ENCODE peak calls at places on chromosomes 2 and 18, in four cellular contexts. One of them, this sample, is unnamed.

GRCh38 chr18:36828157-36828629 is 609 bp downstream of the TPGS2 start:
- DNase-seq in HepG2: peak
- DNase-seq in K562: no peak
- DNase-seq in GM12878: no peak
- DNase-seq in this sample: peak

GRCh38 chr2:36356990-36357505 is 1.5 kb downstream of the CRIM1 start:
- DNase-seq in HepG2: peak
- DNase-seq in K562: no peak
- DNase-seq in GM12878: no peak
- DNase-seq in this sample: no peak

GRCh38 chr2:234996041-234996440 is 44.2 kb downstream of the SH3BP4 start:
- DNase-seq in HepG2: peak
- DNase-seq in K562: no peak
- DNase-seq in GM12878: no peak
- DNase-seq in this sample: no peak

GRCh38 chr2:94874277-94874997 is 3.2 kb downstream of the TEKT4 start:
- DNase-seq in HepG2: peak
- DNase-seq in K562: peak
- DNase-seq in GM12878: no peak
- DNase-seq in this sample: peak

GRCh38 chr2:235554385-235554784 is 60.5 kb downstream of the AGAP1 start:
- DNase-seq in HepG2: no peak
- DNase-seq in K562: no peak
- DNase-seq in GM12878: no peak
- DNase-seq in this sample: no peak

GRCh38 chr18:59715966-59716369 is 18.7 kb upstream of the CCBE1 start:
- DNase-seq in HepG2: no peak
- DNase-seq in K562: no peak
- DNase-seq in GM12878: no peak
- DNase-seq in this sample: no peak

GRCh38 chr2:168565112-168565511 is 109.0 kb downstream of the CERS6 start:
- DNase-seq in HepG2: no peak
- DNase-seq in K562: no peak
- DNase-seq in GM12878: no peak
- DNase-seq in this sample: no peak

GRCh38 chr2:15050483-15050882 is 418.0 kb downstream of the LRATD1 start:
- DNase-seq in HepG2: no peak
- DNase-seq in K562: no peak
- DNase-seq in GM12878: no peak
- DNase-seq in this sample: no peak

GRCh38 chr2:113116100-113116958 is 11.1 kb upstream of the IL1RN start:
- DNase-seq in HepG2: no peak
- DNase-seq in K562: no peak
- DNase-seq in GM12878: no peak
- DNase-seq in this sample: no peak

GRCh38 chr2:162926907-162927306 is 88.3 kb upstream of the KCNH7 start:
- DNase-seq in HepG2: no peak
- DNase-seq in K562: no peak
- DNase-seq in GM12878: no peak
- DNase-seq in this sample: no peak

GRCh38 chr18:3115430-3116025 is 102.6 kb upstream of the LPIN2 start:
- DNase-seq in HepG2: no peak
- DNase-seq in K562: no peak
- DNase-seq in GM12878: no peak
- DNase-seq in this sample: no peak

GRCh38 chr2:54613794-54614257 is 109.6 kb upstream of the EML6 start:
- DNase-seq in HepG2: no peak
- DNase-seq in K562: no peak
- DNase-seq in GM12878: no peak
- DNase-seq in this sample: no peak

GRCh38 chr2:111121028-111121872 is 536 bp downstream of the BCL2L11 start:
- DNase-seq in HepG2: peak
- DNase-seq in K562: peak
- DNase-seq in GM12878: no peak
- DNase-seq in this sample: no peak

GRCh38 chr2:37740330-37740729 is 68.9 kb upstream of the CDC42EP3 start:
- DNase-seq in HepG2: no peak
- DNase-seq in K562: no peak
- DNase-seq in GM12878: no peak
- DNase-seq in this sample: no peak

GRCh38 chr2:132497591-132497990 is 81.0 kb downstream of the GPR39 start:
- DNase-seq in HepG2: no peak
- DNase-seq in K562: no peak
- DNase-seq in GM12878: no peak
- DNase-seq in this sample: no peak

GRCh38 chr2:105836840-105837692 is 92.4 kb downstream of the NCK2 start:
- DNase-seq in HepG2: no peak
- DNase-seq in K562: no peak
- DNase-seq in GM12878: no peak
- DNase-seq in this sample: no peak

GRCh38 chr18:10365021-10365420 is 89.4 kb upstream of the APCDD1 start:
- DNase-seq in HepG2: no peak
- DNase-seq in K562: no peak
- DNase-seq in GM12878: no peak
- DNase-seq in this sample: no peak

GRCh38 chr18:9025104-9025838 is 77.2 kb upstream of the NDUFV2 start:
- DNase-seq in HepG2: peak
- DNase-seq in K562: no peak
- DNase-seq in GM12878: no peak
- DNase-seq in this sample: no peak

GRCh38 chr18:76430636-76431035 is 64.4 kb downstream of the ZNF516 start:
- DNase-seq in HepG2: no peak
- DNase-seq in K562: no peak
- DNase-seq in GM12878: no peak
- DNase-seq in this sample: no peak

GRCh38 chr2:145760781-145761649 is 1241.1 kb upstream of the ZEB2 start:
- DNase-seq in HepG2: peak
- DNase-seq in K562: no peak
- DNase-seq in GM12878: no peak
- DNase-seq in this sample: no peak

GRCh38 chr2:66575625-66576371 is 140.9 kb downstream of the MEIS1 start:
- DNase-seq in HepG2: no peak
- DNase-seq in K562: no peak
- DNase-seq in GM12878: no peak
- DNase-seq in this sample: no peak

GRCh38 chr2:2650608-2651375 is 319.7 kb upstream of the MYT1L start:
- DNase-seq in HepG2: no peak
- DNase-seq in K562: no peak
- DNase-seq in GM12878: no peak
- DNase-seq in this sample: no peak

GRCh38 chr18:74683573-74683972 is 85.9 kb downstream of the ZNF407 start:
- DNase-seq in HepG2: no peak
- DNase-seq in K562: no peak
- DNase-seq in GM12878: no peak
- DNase-seq in this sample: no peak

GRCh38 chr2:199814845-199815211 is 36.2 kb downstream of the FTCDNL1 start:
- DNase-seq in HepG2: no peak
- DNase-seq in K562: no peak
- DNase-seq in GM12878: no peak
- DNase-seq in this sample: no peak

GRCh38 chr18:55272510-55273243 is 313.4 kb upstream of the CCDC68 start:
- DNase-seq in HepG2: no peak
- DNase-seq in K562: no peak
- DNase-seq in GM12878: no peak
- DNase-seq in this sample: no peak

GRCh38 chr18:73023975-73024374 is 156.2 kb upstream of the NETO1 start:
- DNase-seq in HepG2: no peak
- DNase-seq in K562: no peak
- DNase-seq in GM12878: no peak
- DNase-seq in this sample: no peak

GRCh38 chr2:180359522-180360282 is 352.6 kb upstream of the CWC22 start:
- DNase-seq in HepG2: no peak
- DNase-seq in K562: no peak
- DNase-seq in GM12878: peak
- DNase-seq in this sample: no peak

GRCh38 chr2:128473175-128474013 is 154.7 kb upstream of the HS6ST1 start:
- DNase-seq in HepG2: no peak
- DNase-seq in K562: no peak
- DNase-seq in GM12878: peak
- DNase-seq in this sample: peak
- H3K4me3 ChIP-seq in HepG2: no peak
- H3K4me3 ChIP-seq in K562: no peak
- H3K4me3 ChIP-seq in GM12878: peak
- H3K4me3 ChIP-seq in this sample: peak

GRCh38 chr2:83071914-83072313 is 1387.2 kb downstream of the SUCLG1 start:
- DNase-seq in HepG2: no peak
- DNase-seq in K562: no peak
- DNase-seq in GM12878: no peak
- DNase-seq in this sample: no peak
- TF ChIP-seq GABPA in HepG2: no peak
- TF ChIP-seq GABPA in K562: no peak
- TF ChIP-seq GABPA in GM12878: no peak
- TF ChIP-seq GABPA in this sample: no peak

DNA sequence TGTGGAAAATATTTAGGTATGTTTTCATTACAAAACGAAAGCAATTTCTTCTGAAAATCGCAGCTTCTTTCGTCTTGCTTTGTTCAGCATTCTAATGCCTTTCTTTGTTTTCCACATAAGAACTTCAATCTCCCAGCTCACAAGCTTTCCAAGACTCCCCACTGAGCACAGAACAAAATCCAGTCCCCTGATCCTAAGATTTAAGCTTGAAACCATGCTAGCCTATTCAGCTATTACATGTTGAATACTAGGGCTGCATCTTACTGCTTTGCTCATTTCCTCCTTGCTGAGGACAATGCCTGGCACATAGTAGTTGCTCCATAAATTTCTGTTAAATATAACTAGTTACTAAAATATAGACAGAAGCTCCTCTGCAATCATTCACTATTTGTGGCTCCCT is 160.6 kb downstream of the GALNT3 start:
- DNase-seq in HepG2: no peak
- DNase-seq in K562: no peak
- DNase-seq in GM12878: no peak
- DNase-seq in this sample: no peak
- H3K4me3 ChIP-seq in HepG2: no peak
- H3K4me3 ChIP-seq in K562: no peak
- H3K4me3 ChIP-seq in GM12878: no peak
- H3K4me3 ChIP-seq in this sample: no peak

DNA sequence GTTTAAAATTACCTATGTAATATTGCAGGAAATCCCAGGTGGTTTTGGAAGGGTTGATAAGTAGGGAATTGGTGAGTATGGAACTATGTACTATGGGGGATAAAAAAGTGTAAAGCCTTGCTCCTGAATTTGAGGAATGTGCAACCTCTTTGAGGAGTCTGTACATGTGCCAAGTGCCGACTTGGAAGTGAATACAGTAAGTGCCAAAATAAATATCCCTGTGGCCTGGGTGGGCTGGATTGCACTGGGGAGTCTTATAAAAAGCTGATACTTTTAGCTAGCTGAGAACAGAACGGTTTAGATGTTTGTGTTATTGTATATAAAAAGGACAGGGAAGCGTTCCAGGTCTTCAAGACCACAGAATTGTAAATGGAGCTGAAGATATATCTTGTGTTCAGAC is 317.1 kb upstream of the LRRTM1 start:
- DNase-seq in HepG2: no peak
- DNase-seq in K562: no peak
- DNase-seq in GM12878: no peak
- DNase-seq in this sample: no peak
- TF ChIP-seq GABPA in HepG2: no peak
- TF ChIP-seq GABPA in K562: no peak
- TF ChIP-seq GABPA in GM12878: no peak
- TF ChIP-seq GABPA in this sample: no peak

DNA sequence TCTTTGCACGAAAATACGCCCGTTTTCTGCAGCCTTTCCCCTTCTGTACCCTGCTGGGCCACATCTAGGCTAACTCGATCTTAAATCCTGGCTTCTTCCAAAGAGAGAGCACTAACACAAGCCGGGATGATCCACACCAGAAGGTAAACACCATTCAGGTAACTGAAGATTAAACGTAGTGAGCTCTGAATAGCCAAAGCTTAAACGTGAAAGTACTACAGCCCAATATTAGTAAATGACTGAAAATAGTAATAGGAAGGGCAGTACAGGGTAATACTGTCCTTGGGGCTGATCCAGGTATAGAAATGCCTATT is 422 bp upstream of the MRPL53 start:
- DNase-seq in HepG2: no peak
- DNase-seq in K562: peak
- DNase-seq in GM12878: no peak
- DNase-seq in this sample: no peak
- H3K4me3 ChIP-seq in HepG2: peak
- H3K4me3 ChIP-seq in K562: peak
- H3K4me3 ChIP-seq in GM12878: peak
- H3K4me3 ChIP-seq in this sample: peak

DNA sequence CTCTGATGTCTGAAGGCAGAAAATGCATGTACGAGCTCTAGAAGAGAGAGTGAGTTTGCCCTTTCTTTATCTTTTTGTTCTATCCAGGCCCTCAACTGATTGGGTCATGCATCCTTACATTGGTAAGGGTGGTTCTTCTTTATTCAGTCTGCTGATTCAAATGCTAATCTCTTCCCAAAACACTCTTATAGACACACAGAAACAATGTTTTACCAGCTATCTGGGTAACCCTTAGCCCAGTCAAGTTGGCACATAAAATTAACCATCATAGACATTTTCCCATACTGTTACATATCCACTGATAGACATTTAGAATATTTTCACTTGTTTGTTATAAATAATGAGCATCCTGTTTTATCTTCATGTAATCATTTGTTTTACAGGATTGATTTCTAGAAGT is 141.2 kb downstream of the TAF4B start:
- DNase-seq in HepG2: no peak
- DNase-seq in K562: no peak
- DNase-seq in GM12878: no peak
- DNase-seq in this sample: no peak
- TF ChIP-seq GABPA in HepG2: no peak
- TF ChIP-seq GABPA in K562: no peak
- TF ChIP-seq GABPA in GM12878: no peak
- TF ChIP-seq GABPA in this sample: no peak

DNA sequence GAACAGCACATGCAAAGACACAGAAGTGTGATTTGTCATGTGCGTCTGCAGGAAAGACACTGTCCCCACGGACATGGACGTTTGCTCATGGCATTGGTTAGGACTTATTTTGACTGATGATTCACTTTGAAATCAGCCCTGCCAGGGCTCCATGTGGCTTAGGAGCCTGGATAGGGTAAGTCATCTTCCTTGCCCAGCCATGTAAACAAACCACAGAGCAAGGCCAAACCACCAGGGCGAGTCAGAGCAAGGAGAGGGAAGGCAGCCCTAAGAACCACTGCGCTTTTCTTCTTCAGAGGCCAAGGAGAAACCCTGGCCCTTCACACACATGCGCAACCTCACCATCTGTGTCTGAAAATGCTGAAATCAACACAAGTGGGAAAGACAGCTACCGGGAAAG is 88.8 kb downstream of the GFPT1 start:
- DNase-seq in HepG2: peak
- DNase-seq in K562: no peak
- DNase-seq in GM12878: no peak
- DNase-seq in this sample: peak
- H3K4me3 ChIP-seq in HepG2: no peak
- H3K4me3 ChIP-seq in K562: no peak
- H3K4me3 ChIP-seq in GM12878: no peak
- H3K4me3 ChIP-seq in this sample: no peak

GRCh38 chr2:8004250-8004681 is 677.6 kb upstream of the ID2 start:
- DNase-seq in HepG2: no peak
- DNase-seq in K562: peak
- DNase-seq in GM12878: no peak
- DNase-seq in this sample: peak
- TF ChIP-seq GABPA in HepG2: no peak
- TF ChIP-seq GABPA in K562: peak
- TF ChIP-seq GABPA in GM12878: peak
- TF ChIP-seq GABPA in this sample: no peak